ENCODE peak calls at places on chromosome 20, in ten cellular contexts. K is 8988T; D is GM13977; R is stimulated activated CD4-positive, alpha-beta T cell treated with anti-CD3 and anti-CD28 coated beads, Interleukin-1b, Interleukin-23, amount 100 ng/mL, for 24 hours; P is NCI-H2081; L is NCI-H1092 treated with DMSO at 0.1 percent for 48 hours; Q is non-pigmented ciliary epithelial cell; T is IMR-90; E is cardiac muscle cell; U is NCI-H1436. C is an unnamed sample.

GRCh38 chr20:37692447-37693166 is 1.2 kb upstream of the CTNNBL1 start:
- DNase-seq in U (no peak), K (no peak), T (no peak), L (no peak), P (no peak), Q (no peak), E (no peak), D (no peak), R (no peak), C (no peak)

GRCh38 chr20:60583741-60584140 is 625.5 kb downstream of the CDH26 start:
- DNase-seq in P (no peak), K (no peak), E (no peak), T (no peak), R (no peak), Q (no peak), L (no peak), D (no peak), U (no peak), C (no peak)

GRCh38 chr20:41424025-41424424 is 57.4 kb upstream of the EMILIN3 start:
- DNase-seq in T (no peak), P (no peak), L (no peak), E (no peak), K (no peak), R (no peak), Q (no peak), D (no peak), U (no peak), C (no peak)

GRCh38 chr20:5067877-5068276 is 51.9 kb downstream of the PCNA start:
- DNase-seq in R (no peak), P (no peak), D (no peak), E (no peak), L (no peak), K (no peak), T (no peak), Q (no peak), U (no peak), C (no peak)

GRCh38 chr20:40336034-40336433 is 353.0 kb downstream of the MAFB start:
- DNase-seq in E (peak), Q (no peak), P (no peak), K (no peak), R (no peak), L (peak), U (no peak), T (no peak), D (no peak), C (no peak)

GRCh38 chr20:19947611-19948264 is 69.4 kb upstream of the NAA20 start:
- DNase-seq in Q (peak), U (no peak), D (peak), E (peak), R (no peak), L (no peak), P (no peak), K (no peak), T (peak), C (no peak)

GRCh38 chr20:17823382-17824144 is 123.8 kb downstream of the BANF2 start:
- DNase-seq in D (no peak), Q (no peak), U (no peak), E (no peak), T (no peak), K (no peak), L (no peak), R (no peak), P (no peak), C (no peak)

GRCh38 chr20:50286609-50287008 is 96.0 kb downstream of the CEBPB start:
- DNase-seq in U (no peak), T (peak), D (peak), L (no peak), Q (peak), K (peak), E (peak), R (no peak), P (no peak), C (no peak)

GRCh38 chr20:64200740-64201139 is 36.5 kb downstream of the MYT1 start:
- DNase-seq in Q (no peak), P (no peak), T (no peak), K (no peak), E (no peak), U (no peak), D (no peak), L (no peak), R (no peak), C (no peak)

GRCh38 chr20:10271470-10272219 is 53.0 kb downstream of the SNAP25 start:
- DNase-seq in U (no peak), D (no peak), L (no peak), Q (no peak), P (no peak), T (peak), R (no peak), E (peak), K (no peak), C (no peak)

GRCh38 chr20:34375977-34376430 is 12.9 kb downstream of the ITCH start:
- DNase-seq in E (no peak), U (no peak), R (no peak), P (no peak), T (no peak), L (peak), D (no peak), Q (no peak), K (no peak), C (no peak)

GRCh38 chr20:11451793-11452291 is 465.9 kb upstream of the BTBD3 start:
- DNase-seq in D (no peak), L (no peak), U (no peak), T (peak), P (no peak), E (peak), R (no peak), K (no peak), Q (no peak), C (no peak)

GRCh38 chr20:5652626-5653573 is 97.3 kb upstream of the SHLD1 start:
- DNase-seq in Q (peak), E (peak), T (peak), D (no peak), U (no peak), K (no peak), P (no peak), R (no peak), L (no peak), C (no peak)

GRCh38 chr20:46022411-46023147 is 6.4 kb upstream of the SLC12A5 start:
- DNase-seq in K (peak), P (peak), Q (no peak), D (peak), T (peak), R (peak), L (peak), U (peak), E (peak), C (peak)

GRCh38 chr20:3904857-3905256 is 15.7 kb downstream of the PANK2 start:
- DNase-seq in P (no peak), E (no peak), Q (no peak), R (no peak), T (no peak), L (no peak), U (no peak), D (no peak), K (no peak), C (no peak)

GRCh38 chr20:62741701-62742491 is 33.3 kb downstream of the NTSR1 start:
- DNase-seq in T (no peak), Q (no peak), D (no peak), P (no peak), E (no peak), L (no peak), R (no peak), U (no peak), K (no peak), C (no peak)

GRCh38 chr20:1637226-1637625 is 17.4 kb upstream of the SIRPB1 start:
- DNase-seq in P (no peak), D (no peak), L (no peak), K (no peak), T (no peak), E (no peak), Q (no peak), U (no peak), R (no peak), C (no peak)

GRCh38 chr20:36173451-36173933 is 19.0 kb downstream of the EPB41L1 start:
- DNase-seq in Q (no peak), D (no peak), U (no peak), K (no peak), T (peak), P (no peak), R (no peak), E (peak), L (no peak), C (no peak)

GRCh38 chr20:44886276-44886671 is 769 bp downstream of the YWHAB start:
- DNase-seq in D (no peak), R (no peak), Q (no peak), L (no peak), T (no peak), P (no peak), E (peak), U (no peak), K (no peak), C (no peak)

GRCh38 chr20:22509090-22509938 is 75.1 kb downstream of the FOXA2 start:
- DNase-seq in Q (no peak), E (no peak), U (no peak), P (no peak), K (no peak), D (no peak), T (no peak), R (no peak), L (no peak), C (no peak)

GRCh38 chr20:63351811-63352591 is 9.1 kb downstream of the CHRNA4 start:
- DNase-seq in P (no peak), D (no peak), K (no peak), E (no peak), R (no peak), U (peak), Q (no peak), L (peak), T (no peak), C (no peak)

GRCh38 chr20:47847882-47848485 is 62.7 kb upstream of the SULF2 start:
- DNase-seq in L (no peak), T (no peak), Q (no peak), U (no peak), P (no peak), D (no peak), E (no peak), K (no peak), R (no peak), C (no peak)

GRCh38 chr20:61830241-61830930 is 235.3 kb downstream of the TAF4 start:
- DNase-seq in D (no peak), U (no peak), E (no peak), P (no peak), L (no peak), T (no peak), R (no peak), Q (no peak), K (no peak), C (no peak)

GRCh38 chr20:44572551-44573500 is 9.6 kb upstream of the PKIG start:
- DNase-seq in K (no peak), D (no peak), Q (no peak), U (no peak), R (no peak), L (no peak), T (peak), E (peak), P (no peak), C (no peak)

GRCh38 chr20:39903806-39904205 is 785.2 kb downstream of the MAFB start:
- DNase-seq in D (no peak), K (no peak), L (no peak), U (no peak), P (no peak), Q (no peak), R (no peak), E (no peak), T (no peak), C (no peak)

C was measured in CD4-positive, alpha-beta memory T cell.